ENCODE peak calls at places on chromosomes 11 and 22, in seven cellular contexts. U is body of pancreas, N is transverse colon, D is colonic mucosa, V is lung, T is fibroblast of mammary gland, G is left lung. P is an unnamed sample.
A peak's percentile ranks its signal among the peaks of the same experiment; 100 is the strongest.

GRCh38 chr22:29165336-29166060 is 40.2 kb upstream of the EMID1 start:
- DNase-seq in D (no peak), U (no peak), N (no peak), T (no peak), G (peak; percentile 14), V (no peak), P (no peak)

GRCh38 chr22:26981111-26981510 is 323.7 kb downstream of the MIAT start:
- DNase-seq in N (no peak), G (no peak), V (no peak), U (no peak), T (no peak), D (no peak), P (no peak)

GRCh38 chr11:11944444-11944843 is 64.0 kb downstream of the DKK3 start:
- DNase-seq in T (no peak), U (no peak), D (no peak), V (no peak), N (no peak), G (no peak), P (peak; percentile 8)

GRCh38 chr22:41770715-41771452 is 29.6 kb upstream of the CCDC134 start:
- DNase-seq in N (no peak), V (no peak), D (no peak), U (no peak), T (no peak), G (no peak), P (no peak)

GRCh38 chr11:74282421-74282820 is 29.0 kb downstream of the P4HA3 start:
- DNase-seq in G (peak; percentile 72), N (no peak), D (no peak), U (no peak), V (peak; percentile 50), T (no peak), P (no peak)

GRCh38 chr11:109309153-109309552 is 112.8 kb upstream of the C11orf87 start:
- DNase-seq in N (no peak), D (no peak), G (no peak), U (no peak), T (peak; percentile 18), V (no peak), P (peak; percentile 74)

GRCh38 chr22:39208013-39208680 is 36.6 kb downstream of the PDGFB start:
- DNase-seq in N (no peak), V (no peak), U (peak; percentile 25), G (peak; percentile 22), D (no peak), T (no peak), P (no peak)

GRCh38 chr11:28529540-28530410 is 421.6 kb downstream of the METTL15 start:
- DNase-seq in V (no peak), N (no peak), U (no peak), D (no peak), G (no peak), T (peak; percentile 77), P (peak; percentile 91)

GRCh38 chr22:39675907-39676306 is 105.4 kb downstream of the CACNA1I start:
- DNase-seq in G (no peak), N (no peak), D (no peak), V (no peak), U (no peak), T (no peak), P (no peak)

GRCh38 chr22:38296372-38296771 is 20.9 kb downstream of the CSNK1E start:
- DNase-seq in T (no peak), N (no peak), U (no peak), V (no peak), D (no peak), G (no peak), P (no peak)

GRCh38 chr22:47327241-47327640 is 564.8 kb downstream of the TBC1D22A start:
- DNase-seq in V (no peak), T (no peak), G (no peak), N (no peak), U (no peak), D (no peak), P (no peak)

GRCh38 chr11:113370634-113371033 is 16.9 kb upstream of the ANKK1 start:
- DNase-seq in D (no peak), U (no peak), N (no peak), V (no peak), G (no peak), T (no peak), P (no peak)
- H3K4me3 ChIP-seq in D (no peak overlapping the region), U (no peak overlapping the region), N (no peak overlapping the region), V (no peak overlapping the region), G (no peak overlapping the region), T (no peak overlapping the region), P (no peak overlapping the region)

DNA sequence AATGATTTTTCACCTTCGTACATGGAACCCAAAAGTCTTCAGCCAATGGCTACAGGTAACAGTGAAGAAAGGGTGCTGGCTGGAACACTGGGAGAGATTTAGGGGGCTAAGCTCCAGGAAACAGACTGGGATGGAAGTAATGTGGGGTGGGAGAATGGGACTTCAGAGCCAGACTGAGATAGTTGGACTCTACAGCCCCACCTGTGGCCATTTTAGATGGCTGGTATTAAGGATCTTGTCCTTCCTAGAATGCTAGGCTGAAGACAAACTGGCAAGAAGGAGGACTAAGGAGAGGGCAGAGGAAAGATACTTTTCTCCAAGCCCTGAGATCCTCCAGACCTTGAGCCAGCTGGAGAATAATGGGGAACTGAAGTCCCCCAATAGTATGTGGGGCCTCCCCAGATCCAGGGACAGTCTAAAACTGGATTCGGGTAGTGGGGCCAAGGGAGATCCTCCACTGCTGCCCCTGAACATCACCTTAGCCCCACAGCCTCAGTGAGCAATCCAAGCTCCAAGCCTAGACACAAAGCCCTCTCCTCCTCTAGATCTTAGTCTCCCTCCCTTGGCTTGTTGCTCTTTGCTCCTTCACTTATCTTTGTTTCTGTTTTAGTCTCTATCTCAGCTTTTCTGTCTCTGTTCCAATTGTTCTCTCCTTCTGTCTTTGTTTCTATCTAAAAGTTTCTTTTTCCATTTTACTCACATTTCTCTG is 16.1 kb upstream of the RRAS2 start:
- DNase-seq in G (no peak), D (no peak), U (no peak), N (no peak), T (no peak), V (no peak), P (no peak)
- TF ChIP-seq CTCF in G (no peak), D (no peak), U (no peak), N (no peak), T (peak; percentile 23), V (no peak), P (peak; percentile 43)

GRCh38 chr11:72078477-72078876 is 1.9 kb downstream of the NUMA1 start:
- DNase-seq in G (no peak), U (no peak), T (no peak), D (no peak), N (no peak), V (no peak), P (peak; percentile 28)
- H3K4me3 ChIP-seq in G (no peak overlapping the region), U (no peak overlapping the region), T (peak overlapping the region; percentile 85), D (no peak overlapping the region), N (no peak overlapping the region), V (no peak overlapping the region), P (no peak overlapping the region)

GRCh38 chr22:50289942-50290630 is 17.4 kb downstream of the PLXNB2 start:
- DNase-seq in V (no peak), G (no peak), N (no peak), U (no peak), T (no peak), D (no peak), P (no peak)

GRCh38 chr22:50289151-50289941 is 18.1 kb downstream of the PLXNB2 start:
- DNase-seq in V (no peak), D (no peak), G (no peak), U (no peak), N (no peak), T (no peak), P (no peak)

GRCh38 chr22:50293441-50294318 is 13.8 kb downstream of the PLXNB2 start:
- DNase-seq in U (peak; percentile 60), G (peak; percentile 81), D (peak; percentile 90), V (peak; percentile 79), N (peak; percentile 85), T (peak; percentile 37), P (peak; percentile 70)

GRCh38 chr22:50294319-50294656 is 13.2 kb downstream of the PLXNB2 start:
- DNase-seq in G (no peak), T (no peak), N (no peak), D (no peak), U (no peak), V (no peak), P (no peak)

DNA sequence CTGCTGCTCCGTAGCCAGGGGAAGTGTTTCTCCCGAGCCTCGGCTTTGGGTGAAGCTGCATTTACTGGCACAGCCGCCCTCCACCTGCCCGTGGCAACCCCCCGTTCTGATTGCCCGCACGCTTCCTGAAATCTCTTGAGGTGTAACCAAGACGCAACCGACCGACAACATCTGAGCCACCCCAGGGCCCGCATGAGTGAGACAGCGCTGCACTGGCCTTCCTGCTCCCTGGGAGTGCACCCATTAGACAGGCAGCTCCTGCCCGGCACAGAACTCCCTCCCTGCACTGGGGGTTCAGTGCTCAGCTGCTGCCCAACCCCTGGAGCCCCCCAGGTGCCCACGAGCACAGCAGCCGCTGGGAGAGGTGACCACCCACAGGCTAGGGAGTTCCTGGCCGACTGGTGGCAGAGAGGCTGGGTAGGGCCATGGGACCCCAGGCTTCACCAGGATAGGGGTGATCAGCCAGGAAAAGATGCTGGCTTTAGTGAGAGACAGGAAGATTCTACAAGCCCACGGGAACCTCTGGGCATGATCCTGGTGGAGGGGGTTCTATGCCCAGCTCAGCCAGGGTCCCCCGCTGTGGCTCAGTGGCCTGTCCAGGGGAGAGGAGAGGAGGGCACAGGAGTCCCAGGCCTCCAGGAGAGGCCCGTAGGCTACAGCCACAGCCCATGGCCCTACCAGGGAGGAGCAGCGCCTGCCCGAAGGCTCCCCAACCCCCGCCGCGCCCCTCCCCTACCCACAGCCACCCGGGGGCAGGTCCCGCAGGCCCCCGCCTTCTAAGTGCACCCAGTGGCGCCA is 14.6 kb downstream of the PLXNB2 start:
- DNase-seq in G (no peak), V (no peak), N (no peak), T (no peak), U (no peak), D (no peak), P (no peak)
- TF ChIP-seq CTCF in G (no peak), V (no peak), N (no peak), T (no peak), U (no peak), D (no peak), P (no peak)

DNA sequence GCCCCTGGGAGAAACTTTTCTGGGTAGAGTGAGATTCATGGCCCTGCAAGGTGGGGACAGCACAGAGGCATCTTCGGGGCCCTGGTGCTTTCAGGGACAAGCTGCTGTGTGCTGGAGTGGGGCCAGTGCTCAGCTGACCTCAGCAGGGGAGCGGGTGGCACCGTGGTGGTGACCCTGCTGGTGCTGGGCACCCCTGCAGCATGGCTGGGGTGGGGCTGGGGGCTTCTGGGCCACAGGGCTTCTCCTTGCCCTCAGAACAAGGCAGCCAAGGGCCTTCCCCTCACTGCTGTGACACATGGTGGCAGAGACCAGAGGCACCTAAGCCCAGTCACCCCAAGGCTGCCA is 24.9 kb upstream of the GNB1L start:
- DNase-seq in T (no peak), V (no peak), G (peak; percentile 27), N (no peak), D (no peak), U (peak; percentile 9), P (no peak)
- H3K4me3 ChIP-seq in T (no peak overlapping the region), V (no peak overlapping the region), G (no peak overlapping the region), N (no peak overlapping the region), D (no peak overlapping the region), U (no peak overlapping the region), P (no peak overlapping the region)

GRCh38 chr11:119694334-119694733 is 34.7 kb downstream of the NECTIN1 start:
- DNase-seq in N (peak; percentile 61), D (peak; percentile 70), T (no peak), U (peak; percentile 60), G (no peak), V (no peak), P (peak; percentile 21)
- TF ChIP-seq CTCF in N (no peak), D (no peak), T (no peak), U (no peak), G (no peak), V (no peak), P (peak; percentile 17)

GRCh38 chr11:2432628-2433071 is 11.7 kb downstream of the TRPM5 start:
- DNase-seq in G (no peak), T (no peak), N (no peak), D (no peak), V (no peak), U (no peak), P (no peak)
- H3K4me3 ChIP-seq in G (no peak overlapping the region), T (no peak overlapping the region), N (no peak overlapping the region), D (no peak overlapping the region), V (no peak overlapping the region), U (no peak overlapping the region), P (no peak overlapping the region)